ENCODE peak calls at places on chromosomes 12 and 14, in four cellular contexts. One of them, this sample, is unnamed.

GRCh38 chr12:129372348-129372747 is 519.1 kb downstream of the GLT1D1 start:
- DNase-seq in K562: no peak
- DNase-seq in HepG2: no peak
- DNase-seq in GM12878: no peak
- DNase-seq in this sample: no peak

GRCh38 chr12:78229491-78230209 is 399.0 kb downstream of the NAV3 start:
- DNase-seq in K562: no peak
- DNase-seq in HepG2: peak
- DNase-seq in GM12878: peak
- DNase-seq in this sample: peak

GRCh38 chr12:81078469-81079196 is 754 bp downstream of the ACSS3 start:
- DNase-seq in GM12878: no peak
- DNase-seq in K562: no peak
- DNase-seq in HepG2: peak
- DNase-seq in this sample: no peak

GRCh38 chr12:21828779-21829178 is 54.3 kb upstream of the KCNJ8 start:
- DNase-seq in K562: no peak
- DNase-seq in GM12878: no peak
- DNase-seq in HepG2: no peak
- DNase-seq in this sample: no peak

GRCh38 chr12:79409562-79409961 is 281.2 kb downstream of the PAWR start:
- DNase-seq in HepG2: no peak
- DNase-seq in K562: no peak
- DNase-seq in GM12878: no peak
- DNase-seq in this sample: no peak

GRCh38 chr14:56532546-56532945 is 47.1 kb upstream of the TMEM260 start:
- DNase-seq in GM12878: no peak
- DNase-seq in K562: no peak
- DNase-seq in HepG2: no peak
- DNase-seq in this sample: no peak

GRCh38 chr14:75879031-75879430 is 102.8 kb downstream of the TGFB3 start:
- DNase-seq in K562: no peak
- DNase-seq in HepG2: no peak
- DNase-seq in GM12878: no peak
- DNase-seq in this sample: no peak

GRCh38 chr12:6925543-6926279 is 2.0 kb upstream of the ATN1 start:
- DNase-seq in K562: no peak
- DNase-seq in HepG2: no peak
- DNase-seq in GM12878: no peak
- DNase-seq in this sample: peak

GRCh38 chr12:65522956-65523857 is 244.7 kb downstream of the MSRB3 start:
- DNase-seq in K562: no peak
- DNase-seq in GM12878: no peak
- DNase-seq in HepG2: no peak
- DNase-seq in this sample: no peak

GRCh38 chr12:30754383-30754749 is 385 bp downstream of the CAPRIN2 start:
- DNase-seq in GM12878: no peak
- DNase-seq in K562: no peak
- DNase-seq in HepG2: no peak
- DNase-seq in this sample: no peak

GRCh38 chr12:121550974-121551631 is 29.7 kb downstream of the KDM2B start:
- DNase-seq in HepG2: peak
- DNase-seq in K562: no peak
- DNase-seq in GM12878: no peak
- DNase-seq in this sample: no peak

GRCh38 chr14:101535232-101535631 is 26.1 kb upstream of the DIO3 start:
- DNase-seq in HepG2: peak
- DNase-seq in K562: no peak
- DNase-seq in GM12878: no peak
- DNase-seq in this sample: no peak

GRCh38 chr12:1457901-1458300 is 136.5 kb downstream of the FBXL14 start:
- DNase-seq in GM12878: no peak
- DNase-seq in HepG2: no peak
- DNase-seq in K562: no peak
- DNase-seq in this sample: no peak

GRCh38 chr14:61564623-61565091 is 130.7 kb upstream of the HIF1A start:
- DNase-seq in GM12878: no peak
- DNase-seq in HepG2: peak
- DNase-seq in K562: peak
- DNase-seq in this sample: no peak

DNA sequence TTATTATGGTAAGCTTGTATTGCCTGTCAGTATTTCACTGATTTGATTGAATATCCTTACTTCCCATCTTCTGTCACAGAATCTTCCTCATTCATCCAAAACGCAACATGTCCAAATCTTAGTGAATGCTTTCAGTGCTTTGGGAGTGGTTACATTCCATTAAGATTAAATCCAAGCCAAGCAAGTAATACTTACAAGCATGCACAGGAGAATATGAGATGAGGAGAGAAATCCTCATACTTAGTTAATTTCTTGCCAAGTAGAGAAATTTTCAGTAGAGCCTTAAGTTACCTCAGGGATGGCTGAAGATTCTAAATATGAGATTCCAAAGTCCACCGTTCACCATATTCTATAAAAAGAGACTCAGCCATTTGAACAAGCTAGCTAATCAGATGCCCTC is 316.0 kb downstream of the RAD51B start:
- DNase-seq in K562: no peak
- DNase-seq in GM12878: no peak
- DNase-seq in HepG2: no peak
- DNase-seq in this sample: no peak
- TF ChIP-seq MXI1 in K562: no peak
- TF ChIP-seq MXI1 in GM12878: no peak
- TF ChIP-seq MXI1 in HepG2: no peak
- TF ChIP-seq MXI1 in this sample: no peak

GRCh38 chr12:27970981-27971489 is 1.5 kb downstream of the PTHLH start:
- DNase-seq in K562: no peak
- DNase-seq in HepG2: no peak
- DNase-seq in GM12878: no peak
- DNase-seq in this sample: peak

GRCh38 chr12:27971606-27972005 is 927 bp downstream of the PTHLH start:
- DNase-seq in GM12878: no peak
- DNase-seq in HepG2: peak
- DNase-seq in K562: no peak
- DNase-seq in this sample: no peak

GRCh38 chr12:27969011-27969900 is 3.3 kb downstream of the PTHLH start:
- DNase-seq in HepG2: no peak
- DNase-seq in GM12878: no peak
- DNase-seq in K562: no peak
- DNase-seq in this sample: peak

GRCh38 chr12:27970391-27970980 is 2.0 kb downstream of the PTHLH start:
- DNase-seq in K562: no peak
- DNase-seq in GM12878: no peak
- DNase-seq in HepG2: no peak
- DNase-seq in this sample: peak

DNA sequence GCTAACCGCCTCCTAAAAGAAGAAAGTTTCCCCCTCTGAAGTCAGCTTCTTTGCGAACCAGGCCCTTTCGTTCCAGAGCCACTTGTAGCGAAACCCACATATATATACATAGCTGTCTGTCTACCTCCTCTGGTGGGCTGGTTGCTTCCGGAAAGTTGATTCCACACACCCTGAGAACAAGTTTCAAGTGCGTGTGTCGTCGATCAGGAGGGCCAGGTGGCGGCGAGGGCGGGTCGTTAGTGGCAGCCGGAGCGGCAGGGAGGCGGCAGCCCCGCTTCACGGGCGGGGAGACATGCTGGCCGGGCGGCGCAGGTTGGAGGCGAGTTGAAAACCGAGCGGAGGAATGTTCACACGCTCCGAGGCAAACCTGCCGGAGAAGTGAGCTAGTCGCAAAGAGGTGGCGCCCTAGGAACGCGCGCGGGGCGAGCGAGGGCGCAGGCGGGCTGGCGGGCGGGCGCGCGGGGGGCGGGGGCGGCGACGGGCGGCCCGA is 2.6 kb downstream of the PTHLH start:
- DNase-seq in K562: peak
- DNase-seq in GM12878: peak
- DNase-seq in HepG2: peak
- DNase-seq in this sample: no peak
- TF ChIP-seq USF2 in K562: no peak
- TF ChIP-seq USF2 in GM12878: no peak
- TF ChIP-seq USF2 in HepG2: no peak
- TF ChIP-seq USF2 in this sample: no peak

GRCh38 chr14:29926228-29926627 is 1.4 kb downstream of the PRKD1 start:
- DNase-seq in K562: no peak
- DNase-seq in GM12878: no peak
- DNase-seq in HepG2: no peak
- DNase-seq in this sample: no peak

GRCh38 chr14:29927596-29928341 is at the start of gene PRKD1:
- DNase-seq in HepG2: peak
- DNase-seq in K562: peak
- DNase-seq in GM12878: no peak
- DNase-seq in this sample: peak

GRCh38 chr14:29926701-29927595 is 699 bp downstream of the PRKD1 start:
- DNase-seq in HepG2: peak
- DNase-seq in K562: no peak
- DNase-seq in GM12878: no peak
- DNase-seq in this sample: peak

GRCh38 chr14:29925106-29925722 is 2.4 kb downstream of the PRKD1 start:
- DNase-seq in HepG2: no peak
- DNase-seq in GM12878: no peak
- DNase-seq in K562: no peak
- DNase-seq in this sample: no peak

DNA sequence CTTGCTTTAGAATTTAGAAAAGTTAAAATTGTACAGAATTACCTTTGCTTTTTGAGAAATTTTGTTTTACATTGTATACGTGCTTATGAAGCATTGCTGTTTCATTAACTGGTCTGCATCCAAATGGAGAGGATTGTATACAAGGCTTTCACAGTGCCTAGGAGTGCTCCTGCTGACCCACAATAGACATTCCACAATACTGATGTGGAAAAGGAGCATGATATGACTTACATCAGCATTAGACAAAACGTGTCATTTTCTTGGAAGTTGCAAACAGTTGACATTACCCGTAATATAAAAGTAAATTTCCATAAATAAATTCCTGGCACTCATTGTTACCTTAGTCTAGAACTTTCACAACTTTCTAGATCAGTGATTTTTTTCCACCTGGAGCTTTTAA is 1.9 kb downstream of the PRKD1 start:
- DNase-seq in GM12878: no peak
- DNase-seq in K562: no peak
- DNase-seq in HepG2: no peak
- DNase-seq in this sample: no peak
- TF ChIP-seq CHD2 in GM12878: no peak
- TF ChIP-seq CHD2 in K562: no peak
- TF ChIP-seq CHD2 in HepG2: no peak
- TF ChIP-seq CHD2 in this sample: no peak

GRCh38 chr12:53561590-53561953 is 54.3 kb upstream of the NPFF start:
- DNase-seq in GM12878: no peak
- DNase-seq in K562: no peak
- DNase-seq in HepG2: peak
- DNase-seq in this sample: no peak
- TF ChIP-seq MXI1 in GM12878: no peak
- TF ChIP-seq MXI1 in K562: no peak
- TF ChIP-seq MXI1 in HepG2: no peak
- TF ChIP-seq MXI1 in this sample: no peak

GRCh38 chr12:9732966-9733461 is at the start of gene CLECL1:
- DNase-seq in GM12878: no peak
- DNase-seq in HepG2: no peak
- DNase-seq in K562: no peak
- DNase-seq in this sample: no peak

GRCh38 chr12:9740109-9740750 is 7.3 kb upstream of the CLECL1 start:
- DNase-seq in GM12878: no peak
- DNase-seq in HepG2: no peak
- DNase-seq in K562: peak
- DNase-seq in this sample: no peak

GRCh38 chr12:9741726-9742125 is 8.8 kb upstream of the CLECL1 start:
- DNase-seq in HepG2: no peak
- DNase-seq in K562: no peak
- DNase-seq in GM12878: peak
- DNase-seq in this sample: no peak

GRCh38 chr12:9735601-9736000 is 2.7 kb upstream of the CLECL1 start:
- DNase-seq in HepG2: no peak
- DNase-seq in K562: no peak
- DNase-seq in GM12878: no peak
- DNase-seq in this sample: no peak

DNA sequence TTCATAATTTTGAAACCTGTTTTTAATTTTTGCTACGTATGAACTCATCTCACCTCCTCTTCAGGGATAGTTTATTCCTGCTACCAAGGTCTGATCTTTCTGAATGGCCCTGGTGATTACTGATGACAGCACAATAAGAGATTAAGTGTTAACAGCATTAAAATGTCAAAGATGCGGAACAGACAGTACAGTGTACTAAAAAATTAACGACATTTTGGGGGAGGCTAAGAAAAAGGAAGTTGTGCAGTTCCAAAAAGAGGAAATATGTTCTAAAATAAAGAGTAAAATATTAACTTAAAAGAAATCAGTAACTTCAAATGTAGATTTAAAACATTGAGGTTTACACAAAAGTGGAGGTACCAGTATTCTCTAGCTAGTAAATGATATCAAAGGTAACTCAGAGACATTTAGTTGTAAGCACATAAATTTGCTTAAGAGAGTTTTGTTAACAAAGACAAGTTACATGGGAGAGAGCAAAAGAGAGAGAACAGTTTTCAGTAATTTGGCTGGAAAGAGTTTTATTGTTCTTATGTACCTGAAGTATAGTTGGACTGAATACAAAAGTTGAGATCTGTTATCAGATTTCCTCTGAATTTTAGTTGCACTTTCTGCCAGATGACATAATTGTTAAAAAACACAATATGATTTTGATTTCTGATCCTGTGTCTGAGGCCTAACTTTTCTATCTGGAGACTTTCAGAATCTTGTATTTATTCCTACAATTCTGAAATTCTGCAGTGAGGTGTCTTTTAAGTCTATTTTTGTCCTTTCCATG is 4.2 kb upstream of the CLECL1 start:
- DNase-seq in K562: no peak
- DNase-seq in HepG2: no peak
- DNase-seq in GM12878: no peak
- DNase-seq in this sample: no peak
- TF ChIP-seq USF2 in K562: no peak
- TF ChIP-seq USF2 in HepG2: no peak
- TF ChIP-seq USF2 in GM12878: no peak
- TF ChIP-seq USF2 in this sample: no peak

This sample was measured in SK-N-SH.